ENCODE peak calls at places on chromosomes 12 and 14, in six cellular contexts. J is HFFc6; T is stimulated activated CD4-positive, alpha-beta T cell treated with anti-CD3 and anti-CD28 coated beads, TNF-alpha, amount 100 ng/mL, for 4 hours; I is MCF 10A; U is nephron progenitor cell; G is ecto neural progenitor cell. S is an unnamed sample.

GRCh38 chr12:106865685-106866084 is 90.0 kb upstream of the TMEM263 start:
- DNase-seq in G (no peak), T (no peak), J (no peak), U (no peak), I (no peak), S (no peak)

GRCh38 chr12:104182144-104182543 is 33.4 kb upstream of the TXNRD1 start:
- DNase-seq in U (no peak), T (no peak), I (peak), J (peak), G (no peak), S (no peak)

GRCh38 chr12:39443704-39444234 is 849 bp upstream of the KIF21A start:
- DNase-seq in T (no peak), U (no peak), J (peak), I (no peak), G (no peak), S (peak)

GRCh38 chr12:27289414-27289813 is 43.2 kb upstream of the BMAL2 start:
- DNase-seq in T (no peak), G (no peak), U (no peak), I (no peak), J (no peak), S (peak)

GRCh38 chr12:1529228-1529861 is 65.0 kb downstream of the FBXL14 start:
- DNase-seq in U (no peak), I (no peak), G (no peak), T (no peak), J (no peak), S (no peak)

GRCh38 chr12:66964629-66965028 is 285.8 kb upstream of the GRIP1 start:
- DNase-seq in I (no peak), G (no peak), U (no peak), T (peak), J (no peak), S (no peak)

GRCh38 chr14:106187176-106187670 is 660.8 kb downstream of the TMEM121 start:
- DNase-seq in U (no peak), J (no peak), G (no peak), T (no peak), I (peak), S (no peak)

GRCh38 chr12:16492820-16493797 is 112.9 kb downstream of the LMO3 start:
- DNase-seq in G (no peak), I (no peak), U (no peak), T (no peak), J (no peak), S (no peak)

GRCh38 chr14:52048641-52049204 is 20.1 kb downstream of the NID2 start:
- DNase-seq in I (peak), J (no peak), G (no peak), T (no peak), U (no peak), S (peak)

GRCh38 chr14:68464716-68465115 is 328.2 kb downstream of the ZFP36L1 start:
- DNase-seq in T (no peak), U (no peak), G (no peak), J (peak), I (peak), S (no peak)

GRCh38 chr12:95648990-95649791 is 97.9 kb upstream of the USP44 start:
- DNase-seq in U (no peak), T (no peak), I (peak), G (no peak), J (peak), S (peak)

GRCh38 chr14:69571879-69572633 is 2.6 kb downstream of the CCDC177 start:
- DNase-seq in J (no peak), G (no peak), T (no peak), I (no peak), U (no peak), S (peak)

GRCh38 chr12:6069452-6070093 is 54.9 kb downstream of the VWF start:
- DNase-seq in J (peak), G (no peak), U (no peak), I (peak), T (no peak), S (no peak)

GRCh38 chr12:40202095-40203059 is 22.4 kb upstream of the LRRK2 start:
- DNase-seq in G (no peak), U (no peak), J (no peak), I (no peak), T (no peak), S (no peak)

GRCh38 chr14:74941676-74942097 is 13.7 kb downstream of the PGF start:
- DNase-seq in G (no peak), U (no peak), J (peak), I (peak), T (peak), S (no peak)

GRCh38 chr12:116152268-116152667 is 125.2 kb downstream of the MED13L start:
- DNase-seq in G (no peak), T (no peak), J (peak), I (no peak), U (no peak), S (no peak)

GRCh38 chr12:47377414-47378221 is 297.9 kb upstream of the AMIGO2 start:
- DNase-seq in U (no peak), J (peak), T (no peak), G (no peak), I (peak), S (peak)

GRCh38 chr14:70665448-70666363 is 24.0 kb downstream of the TTC9 start:
- DNase-seq in U (no peak), J (peak), T (no peak), I (peak), G (no peak), S (no peak)

GRCh38 chr14:100121643-100122480 is 37.6 kb downstream of the DEGS2 start:
- DNase-seq in T (no peak), U (no peak), I (no peak), J (no peak), G (no peak), S (no peak)

GRCh38 chr14:74965770-74966153 is 10.4 kb upstream of the PGF start:
- DNase-seq in U (no peak), G (no peak), T (no peak), I (peak), J (peak), S (no peak)

S was measured in SK-MEL-5.